ENCODE peak calls at places on chromosomes 7 and 10, in five cellular contexts. One of them, this sample, is unnamed.

GRCh38 chr7:6284055-6284400 is 11.6 kb upstream of the CYTH3 start:
- DNase-seq in hepatocyte: no peak
- DNase-seq in fibroblast of lung: peak
- DNase-seq in choroid plexus epithelial cell: peak
- DNase-seq in cardiac fibroblast: peak
- DNase-seq in this sample: no peak

GRCh38 chr10:69352569-69353264 is 64.0 kb downstream of the TACR2 start:
- DNase-seq in hepatocyte: no peak
- DNase-seq in fibroblast of lung: peak
- DNase-seq in choroid plexus epithelial cell: peak
- DNase-seq in cardiac fibroblast: peak
- DNase-seq in this sample: no peak

GRCh38 chr10:50510517-50511473 is 113.0 kb downstream of the SGMS1 start:
- DNase-seq in hepatocyte: no peak
- DNase-seq in fibroblast of lung: no peak
- DNase-seq in choroid plexus epithelial cell: peak
- DNase-seq in cardiac fibroblast: no peak
- DNase-seq in this sample: no peak

GRCh38 chr10:124091646-124092269 is 1.6 kb downstream of the CHST15 start:
- DNase-seq in hepatocyte: peak
- DNase-seq in fibroblast of lung: peak
- DNase-seq in choroid plexus epithelial cell: no peak
- DNase-seq in cardiac fibroblast: peak
- DNase-seq in this sample: peak

GRCh38 chr7:123367508-123368122 is 166.8 kb downstream of the IQUB start:
- DNase-seq in hepatocyte: peak
- DNase-seq in fibroblast of lung: peak
- DNase-seq in choroid plexus epithelial cell: peak
- DNase-seq in cardiac fibroblast: peak
- DNase-seq in this sample: no peak

GRCh38 chr7:53473371-53473770 is 437.9 kb downstream of the POM121L12 start:
- DNase-seq in hepatocyte: no peak
- DNase-seq in fibroblast of lung: no peak
- DNase-seq in choroid plexus epithelial cell: no peak
- DNase-seq in cardiac fibroblast: no peak
- DNase-seq in this sample: no peak

GRCh38 chr7:155856656-155857055 is 44.4 kb upstream of the SHH start:
- DNase-seq in hepatocyte: no peak
- DNase-seq in fibroblast of lung: no peak
- DNase-seq in choroid plexus epithelial cell: no peak
- DNase-seq in cardiac fibroblast: no peak
- DNase-seq in this sample: no peak

GRCh38 chr7:131007439-131008330 is 273.7 kb upstream of the KLF14 start:
- DNase-seq in hepatocyte: peak
- DNase-seq in fibroblast of lung: peak
- DNase-seq in choroid plexus epithelial cell: peak
- DNase-seq in cardiac fibroblast: peak
- DNase-seq in this sample: peak

GRCh38 chr7:99041526-99041925 is 102.4 kb downstream of the SMURF1 start:
- DNase-seq in hepatocyte: peak
- DNase-seq in fibroblast of lung: no peak
- DNase-seq in choroid plexus epithelial cell: no peak
- DNase-seq in cardiac fibroblast: no peak
- DNase-seq in this sample: no peak

GRCh38 chr10:33643042-33643441 is 308.6 kb upstream of the NRP1 start:
- DNase-seq in hepatocyte: no peak
- DNase-seq in fibroblast of lung: peak
- DNase-seq in choroid plexus epithelial cell: peak
- DNase-seq in cardiac fibroblast: peak
- DNase-seq in this sample: no peak

DNA sequence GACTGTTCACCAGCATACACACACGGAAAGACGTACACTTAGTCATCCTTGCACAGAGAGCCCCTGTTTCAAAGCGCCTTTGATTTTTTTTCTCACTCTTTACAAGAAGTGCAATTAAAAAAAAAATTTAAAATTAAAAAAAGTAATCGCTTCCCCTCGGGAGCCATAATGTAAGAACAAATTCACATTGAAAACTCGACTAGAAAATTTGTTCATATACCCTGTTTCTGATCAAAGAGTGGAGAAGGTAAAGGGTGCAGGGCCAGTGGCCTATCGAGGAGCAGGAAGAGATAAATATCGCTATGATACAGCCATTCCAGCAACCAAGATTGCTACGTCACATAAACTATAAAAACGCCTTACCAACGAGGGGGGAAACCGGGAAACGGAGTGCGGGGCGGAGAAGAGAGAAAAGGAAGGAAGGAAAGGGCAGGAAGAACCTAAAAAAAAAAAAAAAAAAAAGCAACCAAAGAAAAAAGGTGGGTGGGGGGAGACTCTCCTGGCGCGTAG is 5.0 kb upstream of the HOXA2 start:
- DNase-seq in hepatocyte: no peak
- DNase-seq in fibroblast of lung: peak
- DNase-seq in choroid plexus epithelial cell: no peak
- DNase-seq in cardiac fibroblast: no peak
- DNase-seq in this sample: peak
- H3K4me3 ChIP-seq in hepatocyte: no peak
- H3K4me3 ChIP-seq in fibroblast of lung: peak
- H3K4me3 ChIP-seq in choroid plexus epithelial cell: no peak
- H3K4me3 ChIP-seq in cardiac fibroblast: no peak
- H3K4me3 ChIP-seq in this sample: no peak

DNA sequence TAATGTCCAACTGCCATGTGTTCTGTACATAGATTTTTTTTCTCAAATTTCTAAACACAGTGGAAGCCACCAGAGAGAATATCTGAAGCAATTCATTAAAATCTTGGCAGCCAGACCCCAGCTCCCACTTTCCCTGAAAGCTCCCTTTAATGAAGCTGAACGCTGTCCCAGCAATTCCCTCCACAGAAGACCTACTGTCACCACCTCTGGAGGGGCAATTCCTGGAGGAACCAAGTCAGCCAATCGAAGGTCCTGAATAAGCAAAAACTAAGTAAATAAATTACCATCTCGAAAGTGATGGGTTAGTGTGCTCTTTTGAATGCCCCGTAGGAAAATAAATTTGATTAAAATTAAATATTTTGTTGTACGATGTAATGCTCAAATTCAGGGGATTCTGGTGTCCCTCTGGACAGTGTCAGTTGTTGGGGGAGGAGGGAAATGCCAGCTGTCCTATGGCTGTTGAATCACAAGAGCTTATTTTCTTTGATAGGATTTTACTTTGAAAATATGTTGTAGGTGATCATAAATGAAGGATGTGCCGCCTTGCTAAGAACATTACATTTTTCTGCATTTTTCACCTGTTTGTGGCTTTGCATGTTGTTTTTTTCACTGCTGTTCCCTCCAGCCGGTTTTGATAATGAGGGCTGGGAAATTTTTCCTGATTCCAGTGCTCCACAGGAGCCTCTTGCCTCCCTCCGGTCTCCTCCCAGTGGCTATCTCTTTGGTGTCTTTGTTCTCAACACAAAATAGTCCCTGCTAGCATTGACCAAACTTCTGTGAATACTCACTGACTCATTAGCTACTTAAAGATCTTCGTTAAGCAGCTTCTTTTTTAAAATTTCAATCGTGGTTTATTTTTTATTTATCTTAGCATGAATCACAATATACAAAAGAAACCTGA is 9.3 kb upstream of the GSAP start:
- DNase-seq in hepatocyte: no peak
- DNase-seq in fibroblast of lung: peak
- DNase-seq in choroid plexus epithelial cell: peak
- DNase-seq in cardiac fibroblast: peak
- DNase-seq in this sample: no peak
- H3K4me3 ChIP-seq in hepatocyte: no peak
- H3K4me3 ChIP-seq in fibroblast of lung: peak
- H3K4me3 ChIP-seq in choroid plexus epithelial cell: peak
- H3K4me3 ChIP-seq in cardiac fibroblast: no peak
- H3K4me3 ChIP-seq in this sample: no peak

GRCh38 chr10:61959814-61960213 is 58.3 kb downstream of the ARID5B start:
- DNase-seq in hepatocyte: no peak
- DNase-seq in fibroblast of lung: no peak
- DNase-seq in choroid plexus epithelial cell: no peak
- DNase-seq in cardiac fibroblast: no peak
- DNase-seq in this sample: no peak
- H3K4me3 ChIP-seq in hepatocyte: no peak
- H3K4me3 ChIP-seq in fibroblast of lung: no peak
- H3K4me3 ChIP-seq in choroid plexus epithelial cell: no peak
- H3K4me3 ChIP-seq in cardiac fibroblast: no peak
- H3K4me3 ChIP-seq in this sample: no peak

GRCh38 chr7:24842029-24842428 is 84.8 kb upstream of the GSDME start:
- DNase-seq in hepatocyte: no peak
- DNase-seq in fibroblast of lung: no peak
- DNase-seq in choroid plexus epithelial cell: no peak
- DNase-seq in cardiac fibroblast: no peak
- DNase-seq in this sample: no peak

GRCh38 chr7:24842449-24843241 is 85.4 kb upstream of the GSDME start:
- DNase-seq in hepatocyte: no peak
- DNase-seq in fibroblast of lung: peak
- DNase-seq in choroid plexus epithelial cell: peak
- DNase-seq in cardiac fibroblast: no peak
- DNase-seq in this sample: no peak

GRCh38 chr7:24847754-24848153 is 90.5 kb upstream of the GSDME start:
- DNase-seq in hepatocyte: no peak
- DNase-seq in fibroblast of lung: no peak
- DNase-seq in choroid plexus epithelial cell: no peak
- DNase-seq in cardiac fibroblast: no peak
- DNase-seq in this sample: no peak

GRCh38 chr7:24840543-24840942 is 83.3 kb upstream of the GSDME start:
- DNase-seq in hepatocyte: no peak
- DNase-seq in fibroblast of lung: no peak
- DNase-seq in choroid plexus epithelial cell: no peak
- DNase-seq in cardiac fibroblast: no peak
- DNase-seq in this sample: no peak

GRCh38 chr7:24843821-24844449 is 86.7 kb upstream of the GSDME start:
- DNase-seq in hepatocyte: no peak
- DNase-seq in fibroblast of lung: no peak
- DNase-seq in choroid plexus epithelial cell: no peak
- DNase-seq in cardiac fibroblast: no peak
- DNase-seq in this sample: no peak
- H3K4me3 ChIP-seq in hepatocyte: no peak
- H3K4me3 ChIP-seq in fibroblast of lung: no peak
- H3K4me3 ChIP-seq in choroid plexus epithelial cell: no peak
- H3K4me3 ChIP-seq in cardiac fibroblast: no peak
- H3K4me3 ChIP-seq in this sample: no peak

GRCh38 chr10:110210663-110211454 is 3.5 kb downstream of the MXI1 start:
- DNase-seq in hepatocyte: peak
- DNase-seq in fibroblast of lung: peak
- DNase-seq in choroid plexus epithelial cell: peak
- DNase-seq in cardiac fibroblast: peak
- DNase-seq in this sample: peak
- H3K4me3 ChIP-seq in hepatocyte: peak
- H3K4me3 ChIP-seq in fibroblast of lung: peak
- H3K4me3 ChIP-seq in choroid plexus epithelial cell: peak
- H3K4me3 ChIP-seq in cardiac fibroblast: peak
- H3K4me3 ChIP-seq in this sample: peak

GRCh38 chr7:105584165-105584564 is 2.9 kb upstream of the EFCAB10 start:
- DNase-seq in hepatocyte: no peak
- DNase-seq in fibroblast of lung: no peak
- DNase-seq in choroid plexus epithelial cell: no peak
- DNase-seq in cardiac fibroblast: no peak
- DNase-seq in this sample: no peak

GRCh38 chr7:105583061-105583460 is 1.8 kb upstream of the EFCAB10 start:
- DNase-seq in hepatocyte: no peak
- DNase-seq in fibroblast of lung: no peak
- DNase-seq in choroid plexus epithelial cell: no peak
- DNase-seq in cardiac fibroblast: no peak
- DNase-seq in this sample: no peak

GRCh38 chr7:105580022-105580740 is 1.1 kb downstream of the EFCAB10 start:
- DNase-seq in hepatocyte: no peak
- DNase-seq in fibroblast of lung: peak
- DNase-seq in choroid plexus epithelial cell: peak
- DNase-seq in cardiac fibroblast: no peak
- DNase-seq in this sample: no peak

GRCh38 chr7:105578496-105578895 is 2.8 kb downstream of the EFCAB10 start:
- DNase-seq in hepatocyte: no peak
- DNase-seq in fibroblast of lung: no peak
- DNase-seq in choroid plexus epithelial cell: no peak
- DNase-seq in cardiac fibroblast: peak
- DNase-seq in this sample: no peak

GRCh38 chr7:105581066-105581811 is at the start of gene EFCAB10:
- DNase-seq in hepatocyte: peak
- DNase-seq in fibroblast of lung: peak
- DNase-seq in choroid plexus epithelial cell: peak
- DNase-seq in cardiac fibroblast: peak
- DNase-seq in this sample: peak
- H3K4me3 ChIP-seq in hepatocyte: peak
- H3K4me3 ChIP-seq in fibroblast of lung: peak
- H3K4me3 ChIP-seq in choroid plexus epithelial cell: peak
- H3K4me3 ChIP-seq in cardiac fibroblast: peak
- H3K4me3 ChIP-seq in this sample: peak

GRCh38 chr10:98445200-98445812 is 1.4 kb downstream of the HPS1 start:
- DNase-seq in hepatocyte: no peak
- DNase-seq in fibroblast of lung: no peak
- DNase-seq in choroid plexus epithelial cell: no peak
- DNase-seq in cardiac fibroblast: no peak
- DNase-seq in this sample: no peak
- H3K4me3 ChIP-seq in hepatocyte: no peak
- H3K4me3 ChIP-seq in fibroblast of lung: peak
- H3K4me3 ChIP-seq in choroid plexus epithelial cell: peak
- H3K4me3 ChIP-seq in cardiac fibroblast: peak
- H3K4me3 ChIP-seq in this sample: peak

GRCh38 chr10:101222683-101223273 is 6.5 kb downstream of the LBX1 start:
- DNase-seq in hepatocyte: no peak
- DNase-seq in fibroblast of lung: no peak
- DNase-seq in choroid plexus epithelial cell: no peak
- DNase-seq in cardiac fibroblast: no peak
- DNase-seq in this sample: no peak
- H3K4me3 ChIP-seq in hepatocyte: no peak
- H3K4me3 ChIP-seq in fibroblast of lung: peak
- H3K4me3 ChIP-seq in choroid plexus epithelial cell: no peak
- H3K4me3 ChIP-seq in cardiac fibroblast: peak
- H3K4me3 ChIP-seq in this sample: peak

GRCh38 chr10:78985973-78986372 is 82.8 kb upstream of the ZMIZ1 start:
- DNase-seq in hepatocyte: no peak
- DNase-seq in fibroblast of lung: no peak
- DNase-seq in choroid plexus epithelial cell: no peak
- DNase-seq in cardiac fibroblast: no peak
- DNase-seq in this sample: no peak
- H3K4me3 ChIP-seq in hepatocyte: no peak
- H3K4me3 ChIP-seq in fibroblast of lung: no peak
- H3K4me3 ChIP-seq in choroid plexus epithelial cell: no peak
- H3K4me3 ChIP-seq in cardiac fibroblast: no peak
- H3K4me3 ChIP-seq in this sample: no peak

DNA sequence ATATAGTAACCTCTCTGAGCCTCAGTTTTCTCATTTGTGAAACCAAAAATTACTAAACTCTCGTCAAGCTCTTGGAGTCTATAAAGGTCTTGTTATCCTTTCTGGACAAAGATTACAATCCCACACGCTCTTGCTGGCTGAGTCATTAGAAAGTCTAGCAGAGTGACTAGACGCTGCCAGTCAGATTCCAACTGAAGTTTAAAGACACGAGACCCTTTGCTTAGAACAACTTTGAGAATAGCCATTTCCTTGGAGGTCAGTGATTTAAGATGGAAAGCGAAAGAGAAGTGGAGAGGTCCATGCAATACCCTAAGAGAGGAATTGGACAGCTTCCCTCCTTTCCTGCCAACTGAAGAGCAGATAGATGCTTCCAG is 119.5 kb downstream of the APBB1IP start:
- DNase-seq in hepatocyte: no peak
- DNase-seq in fibroblast of lung: peak
- DNase-seq in choroid plexus epithelial cell: no peak
- DNase-seq in cardiac fibroblast: peak
- DNase-seq in this sample: no peak
- H3K4me3 ChIP-seq in hepatocyte: no peak
- H3K4me3 ChIP-seq in fibroblast of lung: no peak
- H3K4me3 ChIP-seq in choroid plexus epithelial cell: no peak
- H3K4me3 ChIP-seq in cardiac fibroblast: no peak
- H3K4me3 ChIP-seq in this sample: no peak